ENCODE peak calls at places on chromosomes 2 and 18, in nine cellular contexts. C is sigmoid colon; Q is SK-N-SH; H is CD8-positive, alpha-beta T cell; E is SJSA1; K is IMR-90; F is breast epithelium; D is heart left ventricle; I is cardiac muscle cell. R is an unnamed sample. For H3K36me3, the result is how much of the 10 kb centered on the place peaks cover.

GRCh38 chr2:235555356-235555755 is 61.5 kb downstream of the AGAP1 start:
- DNase-seq in Q (no peak), E (no peak), H (no peak), C (peak), D (no peak), F (no peak), I (no peak), K (no peak), R (no peak)

GRCh38 chr2:80238692-80239469 is 65.7 kb downstream of the LRRTM1 start:
- DNase-seq in C (no peak), Q (peak), E (peak), D (no peak), F (no peak), K (peak), H (no peak), I (peak), R (no peak)

GRCh38 chr2:12389354-12390045 is 327.2 kb upstream of the TRIB2 start:
- DNase-seq in Q (no peak), E (no peak), D (no peak), C (no peak), F (no peak), I (no peak), H (no peak), K (peak), R (no peak)

GRCh38 chr18:47595816-47596501 is 334.5 kb downstream of the SMAD2 start:
- DNase-seq in C (no peak), H (no peak), K (no peak), D (no peak), I (peak), Q (no peak), E (no peak), F (no peak), R (no peak)

GRCh38 chr2:203669820-203670219 is 36.6 kb upstream of the CD28 start:
- DNase-seq in C (no peak), K (peak), Q (no peak), H (no peak), E (no peak), F (no peak), I (no peak), D (no peak), R (no peak)

GRCh38 chr2:70160545-70160944 is 30.3 kb downstream of the C2orf42 start:
- DNase-seq in D (no peak), E (no peak), I (no peak), Q (no peak), C (no peak), F (no peak), K (no peak), H (no peak), R (no peak)

GRCh38 chr18:23596183-23596582 is 9.9 kb upstream of the NPC1 start:
- DNase-seq in K (no peak), C (no peak), F (no peak), Q (no peak), I (no peak), E (no peak), D (no peak), H (no peak), R (no peak)

GRCh38 chr2:132752421-132753206 is 82.6 kb upstream of the LYPD1 start:
- DNase-seq in C (no peak), H (no peak), F (no peak), K (no peak), E (no peak), D (no peak), Q (no peak), I (no peak), R (no peak)

GRCh38 chr18:55918449-55918848 is 330.5 kb upstream of the TCF4 start:
- DNase-seq in E (no peak), H (no peak), C (no peak), I (no peak), K (peak), F (no peak), D (no peak), Q (no peak), R (no peak)

GRCh38 chr18:13003466-13003896 is 12.3 kb downstream of the CEP192 start:
- DNase-seq in H (no peak), Q (peak), E (peak), K (peak), D (no peak), C (no peak), I (peak), F (no peak), R (no peak)

GRCh38 chr2:108640731-108641130 is 78.6 kb upstream of the RANBP2 start:
- DNase-seq in E (peak), Q (peak), K (peak), I (no peak), F (no peak), H (no peak), D (no peak), C (no peak), R (no peak)

GRCh38 chr2:74373985-74374384 is 6.1 kb downstream of the DCTN1 start:
- DNase-seq in E (no peak), I (no peak), C (no peak), Q (peak), K (no peak), D (no peak), F (no peak), H (no peak), R (no peak)

GRCh38 chr2:120247851-120248250 is 4.8 kb upstream of the RALB start:
- DNase-seq in H (no peak), D (no peak), I (no peak), K (no peak), Q (no peak), F (no peak), E (no peak), C (peak), R (no peak)

GRCh38 chr18:23077493-23078256 is 57.6 kb upstream of the CABLES1 start:
- DNase-seq in D (no peak), Q (peak), H (no peak), I (peak), K (no peak), C (no peak), E (no peak), F (peak), R (no peak)

GRCh38 chr2:190655570-190655969 is 6.7 kb downstream of the NAB1 start:
- DNase-seq in Q (no peak), C (no peak), K (no peak), H (no peak), I (no peak), D (no peak), E (no peak), F (no peak), R (no peak)

GRCh38 chr2:42495611-42496010 is 1.8 kb upstream of the KCNG3 start:
- DNase-seq in E (no peak), F (no peak), C (no peak), I (no peak), D (no peak), Q (no peak), K (no peak), H (no peak), R (no peak)

GRCh38 chr2:152566034-152566727 is 151.1 kb downstream of the PRPF40A start:
- DNase-seq in H (no peak), F (no peak), Q (no peak), E (no peak), K (no peak), C (no peak), I (no peak), D (no peak), R (no peak)

GRCh38 chr2:238174701-238175100 is 15.9 kb downstream of the ERFE start:
- DNase-seq in K (no peak), I (no peak), E (no peak), C (no peak), H (no peak), D (no peak), Q (peak), F (no peak), R (no peak)

GRCh38 chr2:238176565-238176964 is 17.8 kb downstream of the ERFE start:
- DNase-seq in Q (no peak), D (no peak), F (no peak), E (no peak), H (no peak), K (peak), I (no peak), C (no peak), R (no peak)

GRCh38 chr2:238173692-238174091 is 14.9 kb downstream of the ERFE start:
- DNase-seq in C (no peak), K (no peak), H (no peak), E (no peak), Q (peak), D (no peak), I (no peak), F (no peak), R (no peak)

GRCh38 chr2:238172439-238172838 is 13.7 kb downstream of the ERFE start:
- DNase-seq in D (no peak), F (no peak), C (no peak), E (no peak), H (no peak), Q (no peak), I (no peak), K (no peak), R (no peak)

GRCh38 chr2:238174291-238174690 is 15.5 kb downstream of the ERFE start:
- DNase-seq in D (no peak), H (no peak), Q (no peak), K (no peak), I (no peak), C (no peak), E (no peak), F (no peak), R (no peak)
- H3K27ac ChIP-seq in D (no peak), H (no peak), Q (no peak), K (no peak), I (no peak), C (no peak), E (no peak), F (no peak), R (no peak)

GRCh38 chr2:10439971-10440370 is 8.2 kb downstream of the ODC1 start:
- DNase-seq in I (no peak), H (no peak), F (no peak), Q (no peak), E (no peak), D (no peak), C (no peak), K (no peak), R (no peak)

GRCh38 chr2:10444463-10444862 is 3.7 kb downstream of the ODC1 start:
- DNase-seq in H (no peak), D (no peak), E (no peak), F (no peak), K (peak), C (no peak), Q (no peak), I (no peak), R (no peak)

GRCh38 chr2:10440736-10441135 is 7.4 kb downstream of the ODC1 start:
- DNase-seq in Q (no peak), I (no peak), D (no peak), H (no peak), K (no peak), F (no peak), E (no peak), C (no peak), R (no peak)

GRCh38 chr2:10439185-10439879 is 8.8 kb downstream of the ODC1 start:
- DNase-seq in I (no peak), H (no peak), F (no peak), C (no peak), Q (no peak), E (no peak), K (no peak), D (no peak), R (no peak)

DNA sequence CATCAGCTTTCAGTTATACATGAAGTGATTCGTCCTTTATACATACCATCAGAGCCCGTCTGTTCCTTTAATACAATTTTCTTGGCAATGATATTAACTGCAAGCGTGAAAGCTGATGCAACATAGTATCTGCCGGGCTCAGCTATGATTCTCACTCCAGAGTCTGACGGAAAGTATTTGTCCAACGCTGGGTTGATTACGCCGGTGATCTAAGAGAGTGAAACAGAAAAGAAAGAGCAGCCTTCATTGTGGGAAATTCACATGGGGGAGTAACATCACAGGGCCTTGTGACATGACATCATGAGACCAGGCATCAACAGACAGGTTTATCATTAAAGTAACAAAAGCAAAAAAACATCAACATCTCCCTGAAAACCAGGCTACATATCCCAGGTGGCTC is 6.2 kb downstream of the ODC1 start:
- DNase-seq in I (no peak), K (no peak), Q (no peak), H (no peak), F (no peak), C (no peak), E (no peak), D (no peak), R (no peak)
- H3K36me3 ChIP-seq in I (half or more), K (under half), Q (half or more), H (under half), F (under half), C (under half), E (half or more), D (half or more), R (under half)

GRCh38 chr18:61582205-61582710 is 249.0 kb downstream of the CDH20 start:
- DNase-seq in F (no peak), Q (no peak), E (no peak), K (no peak), I (no peak), H (no peak), C (no peak), D (peak), R (no peak)
- H3K4me3 ChIP-seq in F (peak), Q (peak), E (peak), K (peak), I (peak), H (no peak), C (no peak), D (peak), R (no peak)

GRCh38 chr2:107412981-107413380 is 413.7 kb upstream of the RGPD4 start:
- DNase-seq in K (no peak), Q (no peak), D (no peak), E (no peak), F (no peak), H (no peak), I (no peak), C (no peak), R (no peak)

GRCh38 chr2:107414376-107414775 is 412.3 kb upstream of the RGPD4 start:
- DNase-seq in E (no peak), Q (no peak), H (no peak), K (no peak), F (no peak), I (no peak), C (no peak), D (no peak), R (no peak)

GRCh38 chr2:107411267-107411666 is 415.4 kb upstream of the RGPD4 start:
- DNase-seq in D (no peak), I (no peak), F (no peak), C (no peak), Q (no peak), E (no peak), K (no peak), H (no peak), R (no peak)

GRCh38 chr2:107407974-107408373 is 418.7 kb upstream of the RGPD4 start:
- DNase-seq in K (no peak), Q (no peak), I (no peak), F (no peak), D (no peak), E (no peak), C (no peak), H (no peak), R (no peak)

DNA sequence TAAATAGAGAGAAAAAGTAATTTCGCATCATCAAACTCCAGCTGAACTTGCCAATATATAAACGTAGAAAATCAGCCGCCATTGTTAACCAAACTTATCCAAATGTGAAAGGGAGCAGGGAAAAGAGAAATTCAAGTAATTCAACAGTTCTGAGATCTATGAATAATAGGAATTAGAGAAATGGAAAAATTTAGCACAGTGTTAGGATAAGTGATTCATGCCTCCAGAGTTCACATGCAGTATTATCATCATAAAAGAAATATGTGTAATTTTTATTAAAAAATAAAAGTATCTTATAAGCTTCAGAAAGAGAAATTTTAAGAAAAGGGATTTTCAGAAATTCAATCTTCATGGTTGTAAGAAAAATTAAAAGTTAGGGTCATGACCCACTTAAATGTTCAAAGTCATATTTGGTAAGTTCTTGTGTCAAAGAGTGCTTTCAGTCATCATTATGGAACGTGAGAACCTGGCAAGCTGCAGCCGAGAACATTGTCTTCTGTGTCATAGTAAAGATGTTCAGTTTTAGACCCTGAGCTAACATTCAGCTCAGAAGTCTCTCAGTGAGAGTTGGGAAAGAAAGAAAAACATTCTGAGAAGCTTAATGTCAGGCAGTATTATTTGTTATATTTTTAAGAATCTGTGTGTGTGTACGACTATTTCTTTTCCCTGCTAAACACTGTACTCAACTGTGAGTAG is 414.3 kb upstream of the RGPD4 start:
- DNase-seq in D (no peak), E (no peak), C (no peak), H (no peak), Q (no peak), F (no peak), K (no peak), I (no peak), R (no peak)
- H3K27ac ChIP-seq in D (no peak), E (no peak), C (no peak), H (no peak), Q (peak), F (no peak), K (no peak), I (no peak), R (no peak)

GRCh38 chr2:223093436-223093839 is 41.4 kb downstream of the KCNE4 start:
- DNase-seq in Q (no peak), E (peak), D (peak), H (no peak), I (no peak), C (no peak), F (no peak), K (peak), R (peak)
- H3K36me3 ChIP-seq in Q (under half), E (under half), D (under half), H (under half), I (under half), C (under half), F (under half), K (under half), R (under half)

DNA sequence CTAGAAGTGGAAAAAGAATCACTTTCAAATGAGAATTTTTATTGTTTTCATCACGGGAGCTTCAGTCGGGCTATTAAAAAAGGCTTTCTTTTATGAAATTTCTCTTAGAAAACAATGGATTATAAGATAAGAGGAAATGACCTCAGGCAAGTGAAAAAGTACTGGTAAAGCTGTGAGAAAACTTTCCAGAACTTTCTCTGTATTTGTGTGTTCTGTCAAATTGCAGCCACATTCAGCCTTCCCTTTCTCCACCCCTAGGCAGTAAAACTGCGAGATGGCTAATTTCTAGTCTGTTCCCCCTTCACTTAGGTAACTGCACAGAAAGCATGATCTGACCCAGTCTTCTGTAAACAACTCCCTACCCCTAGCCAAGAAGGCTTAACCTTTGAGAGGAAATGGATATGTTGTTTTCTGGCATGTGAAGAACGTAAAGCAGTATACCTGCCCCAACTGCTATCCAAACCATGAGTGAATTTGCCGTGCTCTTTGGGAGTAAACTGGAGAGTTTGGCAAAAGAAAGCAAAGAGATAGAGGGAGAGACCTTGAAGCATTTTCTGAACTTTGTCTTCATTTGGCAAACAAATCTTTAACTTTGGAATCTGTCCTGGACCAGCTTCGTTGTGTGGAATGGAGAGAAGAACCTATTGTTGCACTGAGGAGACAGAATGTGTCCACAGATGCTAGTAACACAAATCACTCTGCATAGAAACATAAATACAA is 105.4 kb downstream of the ETAA1 start:
- DNase-seq in K (peak), C (no peak), D (no peak), I (no peak), H (no peak), E (no peak), Q (no peak), F (no peak), R (no peak)
- H3K4me3 ChIP-seq in K (no peak), C (no peak), D (no peak), I (no peak), H (no peak), E (no peak), Q (no peak), F (no peak), R (no peak)

GRCh38 chr2:96806468-96807126 is 9.5 kb upstream of the CNNM3 start:
- DNase-seq in Q (no peak), D (no peak), H (peak), E (no peak), C (peak), K (peak), I (no peak), F (no peak), R (no peak)
- H3K27ac ChIP-seq in Q (no peak), D (no peak), H (peak), E (no peak), C (no peak), K (no peak), I (no peak), F (peak), R (no peak)

GRCh38 chr2:237766334-237766733 is 32.2 kb upstream of the RBM44 start:
- DNase-seq in H (no peak), I (no peak), K (peak), Q (no peak), D (no peak), C (no peak), F (no peak), E (no peak), R (no peak)
- H3K36me3 ChIP-seq in H (under half), I (under half), K (under half), Q (under half), D (half or more), C (under half), F (under half), E (under half), R (under half)

GRCh38 chr2:209560911-209561310 is 137.1 kb downstream of the MAP2 start:
- DNase-seq in C (no peak), F (no peak), Q (no peak), H (no peak), E (no peak), D (no peak), I (no peak), K (no peak), R (no peak)
- H3K4me3 ChIP-seq in C (no peak), F (no peak), Q (no peak), H (no peak), E (no peak), D (no peak), I (no peak), K (no peak), R (no peak)

R was measured in pancreas.